ENCODE peak calls at places on chromosomes 12 and 14, in six cellular contexts. A, P, K, Y, Q and B are unnamed samples.

GRCh38 chr12:21940972-21941521 is at the start of gene ABCC9:
- DNase-seq in Q (peak), K (no peak), P (peak), A (peak), Y (no peak), B (peak)

GRCh38 chr12:127537070-127537469 is 729.9 kb upstream of the TMEM132C start:
- DNase-seq in K (no peak), Y (no peak), A (no peak), P (no peak), Q (no peak), B (no peak)

GRCh38 chr12:89499857-89500256 is 24.7 kb downstream of the GALNT4 start:
- DNase-seq in P (no peak), A (no peak), Y (no peak), K (no peak), Q (no peak), B (no peak)

GRCh38 chr12:89326260-89327040 is 25.9 kb downstream of the DUSP6 start:
- DNase-seq in A (peak), Q (peak), Y (no peak), K (no peak), P (no peak), B (no peak)

GRCh38 chr12:65902504-65902903 is 78.2 kb downstream of the HMGA2 start:
- DNase-seq in P (no peak), Q (no peak), A (peak), Y (peak), K (no peak), B (peak)

GRCh38 chr12:65948320-65949008 is 124.2 kb downstream of the HMGA2 start:
- DNase-seq in A (peak), P (peak), Q (peak), K (no peak), Y (peak), B (peak)

GRCh38 chr14:57575482-57575881 is 81.8 kb upstream of the CCDC198 start:
- DNase-seq in P (no peak), K (no peak), A (no peak), Y (no peak), Q (peak), B (no peak)

GRCh38 chr12:130827432-130827831 is 11.6 kb downstream of the STX2 start:
- DNase-seq in Y (no peak), P (no peak), K (no peak), Q (no peak), A (peak), B (peak)

GRCh38 chr12:29578731-29579130 is 81.2 kb upstream of the OVCH1 start:
- DNase-seq in P (no peak), Q (no peak), A (no peak), K (no peak), Y (no peak), B (no peak)

GRCh38 chr12:55780695-55781094 is 36.8 kb downstream of the SARNP start:
- DNase-seq in Q (no peak), Y (no peak), A (peak), P (no peak), K (no peak), B (peak)

GRCh38 chr12:91078501-91078900 is 20.7 kb upstream of the KERA start:
- DNase-seq in P (no peak), K (no peak), A (no peak), Y (no peak), Q (no peak), B (no peak)

GRCh38 chr14:55804198-55804553 is 224.2 kb downstream of the KTN1 start:
- DNase-seq in Y (no peak), A (no peak), Q (no peak), K (no peak), P (no peak), B (no peak)

GRCh38 chr14:88791629-88792571 is 853 bp downstream of the EML5 start:
- DNase-seq in K (peak), Y (no peak), A (no peak), P (peak), Q (peak), B (peak)

GRCh38 chr12:45660330-45660729 is 69.2 kb upstream of the ARID2 start:
- DNase-seq in P (no peak), K (no peak), Y (peak), Q (no peak), A (peak), B (peak)

GRCh38 chr14:87115234-87115633 is 877.7 kb downstream of the GALC start:
- DNase-seq in P (no peak), K (no peak), Y (no peak), A (no peak), Q (no peak), B (no peak)

GRCh38 chr14:104993306-104993705 is 7.7 kb downstream of the CLBA1 start:
- DNase-seq in A (no peak), P (no peak), Q (no peak), K (no peak), Y (no peak), B (no peak)

GRCh38 chr12:132166093-132166492 is 21.8 kb downstream of the NOC4L start:
- DNase-seq in K (no peak), Y (no peak), A (no peak), P (no peak), Q (no peak), B (no peak)

GRCh38 chr14:54796961-54797360 is 105.7 kb downstream of the GCH1 start:
- DNase-seq in Y (peak), P (no peak), K (no peak), A (peak), Q (no peak), B (peak)

GRCh38 chr12:64066776-64067175 is 155.3 kb downstream of the KICS2 start:
- DNase-seq in K (no peak), A (no peak), Y (no peak), Q (no peak), P (no peak), B (no peak)

GRCh38 chr12:131065279-131065678 is 111.6 kb downstream of the ADGRD1 start:
- DNase-seq in K (no peak), P (no peak), Q (no peak), Y (no peak), A (no peak), B (no peak)

GRCh38 chr12:123058980-123059379 is 78.5 kb downstream of the ARL6IP4 start:
- DNase-seq in Y (no peak), P (no peak), K (no peak), Q (no peak), A (no peak), B (peak)

GRCh38 chr14:47917344-47917954 is 242.0 kb upstream of the MDGA2 start:
- DNase-seq in K (no peak), Q (peak), Y (peak), P (no peak), A (peak), B (peak)

GRCh38 chr12:4829793-4830162 is 79.9 kb upstream of the KCNA1 start:
- DNase-seq in A (no peak), Y (no peak), K (no peak), P (no peak), Q (no peak), B (no peak)

GRCh38 chr14:102775855-102776760 is 1.1 kb upstream of the TRAF3 start:
- DNase-seq in Y (peak), Q (no peak), K (no peak), P (peak), A (peak), B (peak)

GRCh38 chr12:110338754-110339153 is 57.7 kb downstream of the ATP2A2 start:
- DNase-seq in Q (no peak), K (no peak), Y (no peak), A (peak), P (no peak), B (peak)

GRCh38 chr12:95177201-95177768 is 40.0 kb downstream of the FGD6 start:
- DNase-seq in A (no peak), Q (no peak), K (no peak), Y (no peak), P (no peak), B (peak)

GRCh38 chr12:114306646-114307045 is 99.3 kb downstream of the TBX5 start:
- DNase-seq in P (no peak), K (no peak), Y (no peak), Q (no peak), A (peak), B (peak)

GRCh38 chr12:90909069-90909676 is 45.8 kb downstream of the CCER1 start:
- DNase-seq in P (peak), Y (peak), K (no peak), Q (peak), A (peak), B (peak)

GRCh38 chr14:96194657-96195431 is 9.8 kb upstream of the BDKRB2 start:
- DNase-seq in P (no peak), K (no peak), Q (no peak), A (no peak), Y (no peak), B (no peak)

GRCh38 chr14:89640141-89640540 is 223.1 kb upstream of the FOXN3 start:
- DNase-seq in A (peak), Y (peak), K (no peak), P (no peak), Q (no peak), B (peak)

GRCh38 chr12:20011200-20011599 is 357.1 kb upstream of the PDE3A start:
- DNase-seq in Y (peak), A (peak), P (no peak), K (no peak), Q (no peak), B (no peak)

GRCh38 chr14:29653303-29653702 is 274.3 kb downstream of the PRKD1 start:
- DNase-seq in P (no peak), A (no peak), Y (no peak), K (no peak), Q (no peak), B (no peak)

GRCh38 chr14:64721899-64722298 is 17.7 kb downstream of the PLEKHG3 start:
- DNase-seq in P (peak), Y (no peak), A (no peak), K (no peak), Q (no peak), B (no peak)

GRCh38 chr12:67594888-67595287 is 53.7 kb upstream of the DYRK2 start:
- DNase-seq in K (no peak), P (no peak), Y (no peak), Q (no peak), A (no peak), B (peak)